ENCODE peak calls at places on chromosome 6, in four cellular contexts. M is NCI-H526, A is sciatic nerve, Q is AG04450. C is an unnamed sample.

GRCh38 chr6:159252955-159253508 is 83.8 kb downstream of the FNDC1 start:
- DNase-seq in Q (peak; percentile 4), M (peak; percentile 50), A (no peak), C (no peak)

GRCh38 chr6:153231048-153231635 is 100.1 kb upstream of the RGS17 start:
- DNase-seq in M (peak; percentile 60), A (peak; percentile 68), Q (peak; percentile 2), C (no peak)

GRCh38 chr6:7590918-7591302 is 912 bp downstream of the SNRNP48 start:
- DNase-seq in M (peak; percentile 8), A (no peak), Q (no peak), C (no peak)

GRCh38 chr6:9699890-9700289 is 715.0 kb downstream of the TFAP2A start:
- DNase-seq in M (no peak), A (no peak), Q (no peak), C (peak; percentile 0)

GRCh38 chr6:101728388-101728787 is 334.9 kb downstream of the GRIK2 start:
- DNase-seq in Q (no peak), A (no peak), M (no peak), C (no peak)

GRCh38 chr6:89015971-89016370 is 52.6 kb upstream of the RNGTT start:
- DNase-seq in Q (no peak), A (no peak), M (no peak), C (no peak)

GRCh38 chr6:52566853-52567279 is 10.0 kb downstream of the TRAM2 start:
- DNase-seq in M (no peak), Q (peak; percentile 76), A (no peak), C (peak; percentile 94)

GRCh38 chr6:74870403-74870802 is 335.4 kb downstream of the COL12A1 start:
- DNase-seq in M (peak; percentile 1), Q (no peak), A (no peak), C (no peak)

GRCh38 chr6:149236584-149236983 is 80.9 kb upstream of the TAB2 start:
- DNase-seq in Q (no peak), A (no peak), M (no peak), C (no peak)

GRCh38 chr6:89323461-89324098 is 8.5 kb upstream of the GABRR2 start:
- DNase-seq in M (no peak), Q (no peak), A (no peak), C (no peak)

GRCh38 chr6:84882768-84883766 is 118.7 kb upstream of the TBX18 start:
- DNase-seq in Q (no peak), M (no peak), A (no peak), C (no peak)

GRCh38 chr6:125519367-125519766 is 217.6 kb upstream of the HDDC2 start:
- DNase-seq in A (no peak), Q (no peak), M (no peak), C (no peak)

GRCh38 chr6:70385931-70386330 is 27.4 kb upstream of the FAM135A start:
- DNase-seq in A (no peak), Q (no peak), M (no peak), C (no peak)

GRCh38 chr6:169968541-169969270 is 217.3 kb downstream of the ERMARD start:
- DNase-seq in A (no peak), Q (no peak), M (no peak), C (no peak)

GRCh38 chr6:44650947-44651346 is 263.4 kb downstream of the CDC5L start:
- DNase-seq in Q (no peak), A (no peak), M (no peak), C (no peak)

GRCh38 chr6:37506479-37506878 is 6.8 kb upstream of the CCDC167 start:
- DNase-seq in M (no peak), Q (no peak), A (no peak), C (no peak)

GRCh38 chr6:20610636-20611200 is 76.5 kb downstream of the CDKAL1 start:
- DNase-seq in Q (no peak), M (no peak), A (no peak), C (no peak)

GRCh38 chr6:169965657-169966311 is 214.4 kb downstream of the ERMARD start:
- DNase-seq in M (no peak), A (no peak), Q (no peak), C (no peak)

GRCh38 chr6:13873288-13874190 is 51.2 kb upstream of the RNF182 start:
- DNase-seq in M (peak; percentile 92), A (peak; percentile 77), Q (no peak), C (no peak)

GRCh38 chr6:12735786-12736185 is 19.2 kb downstream of the PHACTR1 start:
- DNase-seq in M (no peak), Q (no peak), A (no peak), C (no peak)

GRCh38 chr6:6287415-6287814 is 33.0 kb downstream of the F13A1 start:
- DNase-seq in A (no peak), Q (no peak), M (no peak), C (no peak)

GRCh38 chr6:86453232-86453631 is 484.1 kb upstream of the HTR1E start:
- DNase-seq in M (no peak), Q (no peak), A (no peak), C (no peak)

GRCh38 chr6:50113114-50113857 is 63.6 kb upstream of the DEFB112 start:
- DNase-seq in A (no peak), Q (no peak), M (no peak), C (no peak)

GRCh38 chr6:75207211-75207984 is 1.5 kb upstream of the COL12A1 start:
- DNase-seq in Q (no peak), A (peak; percentile 67), M (peak; percentile 7), C (no peak)

GRCh38 chr6:167766986-167767714 is 59.6 kb upstream of the AFDN start:
- DNase-seq in M (peak; percentile 84), Q (no peak), A (no peak), C (no peak)

GRCh38 chr6:17959317-17959716 is 28.1 kb downstream of the KIF13A start:
- DNase-seq in M (no peak), A (no peak), Q (peak; percentile 54), C (no peak)

GRCh38 chr6:82178084-82178758 is 69.3 kb downstream of the IBTK start:
- DNase-seq in A (no peak), M (peak; percentile 43), Q (no peak), C (peak; percentile 12)

GRCh38 chr6:14270925-14271791 is 153.6 kb downstream of the CD83 start:
- DNase-seq in Q (peak; percentile 20), A (no peak), M (no peak), C (peak; percentile 23)

GRCh38 chr6:30258204-30258603 is 45.0 kb upstream of the TRIM26 start:
- DNase-seq in M (no peak), Q (no peak), A (no peak), C (no peak)

GRCh38 chr6:78831492-78831891 is 35.9 kb upstream of the IRAK1BP1 start:
- DNase-seq in A (no peak), M (no peak), Q (no peak), C (no peak)

GRCh38 chr6:42017021-42017643 is 33.2 kb upstream of the TAF8 start:
- DNase-seq in A (no peak), Q (peak; percentile 63), M (no peak), C (peak; percentile 12)